ENCODE peak calls at places on chromosomes 16 and 17, in four cellular contexts. G, Y, P and J are unnamed samples.

GRCh38 chr16:24820522-24820921 is 25.2 kb upstream of the SLC5A11 start:
- DNase-seq in G (no peak), P (no peak), Y (no peak), J (no peak)

GRCh38 chr16:26742040-26742439 is 324.7 kb upstream of the C16orf82 start:
- DNase-seq in P (no peak), Y (no peak), G (no peak), J (no peak)

GRCh38 chr17:41917192-41917591 is 1.6 kb downstream of the ACLY start:
- DNase-seq in G (no peak), P (no peak), Y (peak; percentile 64), J (no peak)

GRCh38 chr17:64128787-64129514 is 993 bp downstream of the ERN1 start:
- DNase-seq in Y (peak; percentile 30), G (no peak), P (peak; percentile 53), J (no peak)

GRCh38 chr16:1299012-1299867 is 10.2 kb upstream of the UBE2I start:
- DNase-seq in Y (no peak), G (no peak), P (peak; percentile 61), J (no peak)

GRCh38 chr17:51491416-51491815 is 231.1 kb downstream of the UTP18 start:
- DNase-seq in Y (no peak), G (no peak), P (no peak), J (no peak)

GRCh38 chr16:89201467-89202377 is 1.4 kb upstream of the SLC22A31 start:
- DNase-seq in Y (no peak), P (peak; percentile 90), G (peak; percentile 78), J (peak; percentile 84)

GRCh38 chr16:4888428-4889135 is 41.3 kb downstream of the UBN1 start:
- DNase-seq in G (no peak), Y (no peak), P (no peak), J (no peak)

GRCh38 chr16:83772806-83773205 is 35.0 kb upstream of the HSBP1 start:
- DNase-seq in P (no peak), Y (no peak), G (no peak), J (no peak)

GRCh38 chr17:17153071-17153470 is 53.1 kb downstream of the PLD6 start:
- DNase-seq in G (no peak), Y (peak; percentile 24), P (no peak), J (no peak)

GRCh38 chr16:29896841-29897240 is 2.5 kb downstream of the SEZ6L2 start:
- DNase-seq in Y (no peak), P (no peak), G (no peak), J (no peak)

GRCh38 chr16:24670623-24671454 is 58.6 kb upstream of the TNRC6A start:
- DNase-seq in P (no peak), Y (peak; percentile 88), G (no peak), J (peak; percentile 52)

GRCh38 chr17:20999841-21000532 is 42.8 kb downstream of the USP22 start:
- DNase-seq in P (no peak), G (no peak), Y (no peak), J (no peak)

GRCh38 chr17:218711-219110 is 37.3 kb upstream of the DOC2B start:
- DNase-seq in G (no peak), P (no peak), Y (no peak), J (no peak)